ENCODE peak calls at places on chromosome X, in seven cellular contexts. E, T, L, X, A, C and U are unnamed samples.

GRCh38 chrX:135193740-135194139 is 22.5 kb upstream of the CT55 start:
- DNase-seq in E (no peak), T (no peak), L (no peak), X (no peak), A (no peak), C (no peak), U (no peak)

GRCh38 chrX:29090811-29091210 is 503.6 kb downstream of the IL1RAPL1 start:
- DNase-seq in E (no peak), T (no peak), L (no peak), X (no peak), A (no peak), C (no peak), U (no peak)

GRCh38 chrX:131827935-131828334 is 195.2 kb upstream of the STK26 start:
- DNase-seq in E (peak), T (no peak), L (no peak), X (no peak), A (no peak), C (no peak), U (peak)

GRCh38 chrX:120453985-120454384 is 15.1 kb downstream of the LAMP2 start:
- DNase-seq in E (no peak), T (no peak), L (no peak), X (no peak), A (no peak), C (no peak), U (no peak)

GRCh38 chrX:24424948-24425347 is 40.1 kb upstream of the PDK3 start:
- DNase-seq in E (no peak), T (no peak), L (peak), X (peak), A (peak), C (no peak), U (no peak)

GRCh38 chrX:73214366-73215094 is at the start of gene NAP1L2:
- DNase-seq in E (no peak), T (no peak), L (no peak), X (peak), A (peak), C (no peak), U (peak)

GRCh38 chrX:16188687-16189086 is 21.4 kb downstream of the MAGEB17 start:
- DNase-seq in E (no peak), T (no peak), L (no peak), X (no peak), A (no peak), C (no peak), U (no peak)

GRCh38 chrX:44975666-44976263 is 102.8 kb downstream of the KDM6A start:
- DNase-seq in E (peak), T (no peak), L (no peak), X (no peak), A (no peak), C (no peak), U (no peak)

GRCh38 chrX:38895775-38896174 is 94.5 kb downstream of the MID1IP1 start:
- DNase-seq in E (no peak), T (no peak), L (no peak), X (no peak), A (no peak), C (no peak), U (no peak)

GRCh38 chrX:119753639-119754257 is 4.6 kb upstream of the SOWAHD start:
- DNase-seq in E (peak), T (no peak), L (no peak), X (no peak), A (no peak), C (no peak), U (peak)

GRCh38 chrX:46072372-46072771 is 472.8 kb downstream of the ZNF674 start:
- DNase-seq in E (no peak), T (no peak), L (no peak), X (no peak), A (no peak), C (no peak), U (no peak)

GRCh38 chrX:1679238-1679637 is 64.4 kb downstream of the ASMT start:
- DNase-seq in E (no peak), T (no peak), L (no peak), X (no peak), A (no peak), C (no peak), U (no peak)

GRCh38 chrX:2385224-2385623 is 115.6 kb downstream of the DHRSX start:
- DNase-seq in E (no peak), T (no peak), L (peak), X (no peak), A (no peak), C (no peak), U (no peak)

GRCh38 chrX:24846551-24847170 is 152.9 kb downstream of the POLA1 start:
- DNase-seq in E (no peak), T (no peak), L (no peak), X (peak), A (no peak), C (no peak), U (no peak)

GRCh38 chrX:68443155-68443868 is 10.0 kb upstream of the OPHN1 start:
- DNase-seq in E (no peak), T (no peak), L (no peak), X (no peak), A (no peak), C (no peak), U (no peak)

GRCh38 chrX:107429090-107429489 is 20.4 kb upstream of the FRMPD3 start:
- DNase-seq in E (peak), T (no peak), L (no peak), X (no peak), A (no peak), C (no peak), U (peak)

GRCh38 chrX:9611436-9612145 is 146.7 kb downstream of the TBL1X start:
- DNase-seq in E (no peak), T (no peak), L (no peak), X (no peak), A (no peak), C (no peak), U (no peak)

GRCh38 chrX:151633157-151633556 is 62.1 kb upstream of the PRRG3 start:
- DNase-seq in E (no peak), T (no peak), L (no peak), X (no peak), A (no peak), C (no peak), U (no peak)

GRCh38 chrX:154800508-154801207 is 4.6 kb downstream of the MPP1 start:
- DNase-seq in E (no peak), T (no peak), L (no peak), X (no peak), A (no peak), C (no peak), U (no peak)

GRCh38 chrX:150936556-150936955 is 38.1 kb upstream of the CD99L2 start:
- DNase-seq in E (no peak), T (peak), L (peak), X (no peak), A (no peak), C (no peak), U (no peak)

GRCh38 chrX:92351531-92351930 is 572.4 kb downstream of the PCDH11X start:
- DNase-seq in E (no peak), T (no peak), L (no peak), X (no peak), A (no peak), C (no peak), U (no peak)

GRCh38 chrX:54413753-54414152 is 26.5 kb upstream of the TSR2 start:
- DNase-seq in E (no peak), T (no peak), L (no peak), X (no peak), A (no peak), C (no peak), U (no peak)

GRCh38 chrX:120769576-120770341 is 105.9 kb downstream of the CT47B1 start:
- DNase-seq in E (peak), T (no peak), L (peak), X (no peak), A (no peak), C (no peak), U (no peak)

GRCh38 chrX:154714925-154715324 is 36.0 kb downstream of the GAB3 start:
- DNase-seq in E (peak), T (no peak), L (no peak), X (peak), A (no peak), C (no peak), U (peak)

GRCh38 chrX:112058255-112058654 is 24.3 kb downstream of the TRPC5 start:
- DNase-seq in E (no peak), T (no peak), L (no peak), X (no peak), A (no peak), C (no peak), U (peak)

GRCh38 chrX:154115071-154115470 is 17.6 kb upstream of the MECP2 start:
- DNase-seq in E (no peak), T (no peak), L (no peak), X (no peak), A (no peak), C (no peak), U (no peak)

GRCh38 chrX:39519213-39519544 is 578.6 kb downstream of the BCOR start:
- DNase-seq in E (no peak), T (no peak), L (no peak), X (peak), A (no peak), C (no peak), U (no peak)

DNA sequence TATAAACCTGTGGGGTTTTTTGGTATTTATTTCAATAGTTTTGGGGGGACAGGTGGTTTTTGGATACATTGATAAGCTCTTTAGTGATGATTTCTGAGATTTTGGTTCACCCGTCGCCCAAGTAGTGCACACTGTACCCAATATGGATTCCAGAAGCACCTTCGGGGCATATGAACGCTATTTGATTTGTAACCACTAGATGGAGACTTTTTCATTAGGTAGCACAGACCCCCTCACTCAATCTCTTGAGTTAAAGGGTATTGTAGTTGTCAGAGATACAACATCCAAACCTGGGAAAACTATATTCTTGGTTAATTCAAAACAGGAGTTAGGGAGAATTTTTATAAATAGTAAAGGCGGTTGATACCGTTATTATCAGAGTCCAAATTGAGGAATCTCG is 79.8 kb downstream of the SPANXN3 start:
- DNase-seq in E (peak), T (no peak), L (no peak), X (no peak), A (no peak), C (no peak), U (peak)
- TF ChIP-seq CTCF in E (peak), T (peak), L (no peak), X (no peak), A (no peak), C (no peak), U (peak)

GRCh38 chrX:105553118-105553517 is 269.2 kb upstream of the NRK start:
- DNase-seq in E (no peak), T (no peak), L (no peak), X (no peak), A (no peak), C (no peak), U (no peak)

GRCh38 chrX:105552395-105552794 is 269.9 kb upstream of the NRK start:
- DNase-seq in E (no peak), T (no peak), L (no peak), X (no peak), A (no peak), C (no peak), U (no peak)
- TF ChIP-seq CTCF in E (no peak), T (no peak), L (no peak), X (no peak), A (no peak), C (no peak), U (no peak)

DNA sequence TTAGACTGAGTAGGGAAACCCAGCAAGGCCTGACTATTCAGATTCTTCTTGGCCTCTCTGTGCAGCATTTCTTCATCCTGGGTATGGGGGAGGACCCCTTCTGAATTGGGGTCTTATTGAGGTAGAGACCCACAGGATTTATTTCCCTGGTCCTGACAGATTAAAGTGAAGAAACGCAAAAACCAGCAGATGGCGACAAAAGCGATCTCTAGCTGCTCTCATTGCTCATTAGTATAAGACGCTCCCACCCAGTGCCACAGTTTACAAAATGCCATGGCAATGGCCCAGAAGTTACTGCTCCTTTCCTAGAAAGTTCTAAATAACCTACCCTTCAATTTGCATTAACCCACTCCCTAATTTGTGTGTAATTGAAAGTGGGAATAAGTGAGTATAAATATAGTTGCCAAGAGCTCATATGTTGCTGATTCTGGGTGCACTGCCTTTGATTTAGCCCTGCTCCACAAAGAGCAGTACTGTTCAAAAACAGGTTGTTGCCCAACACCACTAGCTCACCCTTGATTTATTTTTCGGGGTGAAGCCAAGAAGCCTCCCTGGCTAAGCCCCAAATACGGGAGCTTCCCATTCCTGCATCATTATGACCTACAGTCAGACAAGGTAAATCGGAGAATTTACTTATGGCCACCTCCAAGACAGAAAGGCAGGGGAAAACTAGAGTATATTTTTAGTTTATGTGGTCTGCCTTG is 3.7 kb upstream of the BEX4 start:
- DNase-seq in E (peak), T (no peak), L (no peak), X (peak), A (peak), C (no peak), U (peak)
- TF ChIP-seq CTCF in E (peak), T (peak), L (peak), X (peak), A (peak), C (peak), U (no peak)

GRCh38 chrX:3550871-3551270 is 162.6 kb downstream of the PRKX start:
- DNase-seq in E (no peak), T (no peak), L (no peak), X (no peak), A (no peak), C (no peak), U (no peak)

GRCh38 chrX:3550160-3550765 is 163.2 kb downstream of the PRKX start:
- DNase-seq in E (no peak), T (no peak), L (no peak), X (no peak), A (no peak), C (no peak), U (no peak)

GRCh38 chrX:3545901-3546300 is 167.5 kb downstream of the PRKX start:
- DNase-seq in E (no peak), T (no peak), L (no peak), X (no peak), A (no peak), C (no peak), U (no peak)

GRCh38 chrX:3549442-3549875 is 164.0 kb downstream of the PRKX start:
- DNase-seq in E (no peak), T (no peak), L (no peak), X (no peak), A (no peak), C (no peak), U (no peak)

GRCh38 chrX:3548743-3549441 is 164.6 kb downstream of the PRKX start:
- DNase-seq in E (peak), T (no peak), L (peak), X (no peak), A (no peak), C (no peak), U (no peak)
- TF ChIP-seq CTCF in E (peak), T (peak), L (peak), X (peak), A (peak), C (no peak), U (no peak)